ENCODE peak calls at places on chromosome 9, in four cellular contexts. A is mammary epithelial cell, R is uterus, I is astrocyte. J is an unnamed sample.

GRCh38 chr9:120464857-120465421 is 115.0 kb downstream of the CDK5RAP2 start:
- DNase-seq in I (no peak), A (no peak), R (no peak), J (no peak)

GRCh38 chr9:111691686-111692329 is 30.4 kb downstream of the GNG10 start:
- DNase-seq in A (peak), R (no peak), I (peak), J (no peak)

GRCh38 chr9:129619787-129620668 is 873 bp downstream of the C9orf50 start:
- DNase-seq in I (peak), R (no peak), A (no peak), J (no peak)

GRCh38 chr9:84304166-84304565 is 36.4 kb downstream of the SLC28A3 start:
- DNase-seq in I (peak), A (no peak), R (no peak), J (no peak)

GRCh38 chr9:33820231-33820745 is 3.3 kb downstream of the UBE2R2 start:
- DNase-seq in I (no peak), A (no peak), R (no peak), J (no peak)

GRCh38 chr9:135718616-135719015 is 16.6 kb downstream of the KCNT1 start:
- DNase-seq in A (peak), R (no peak), I (peak), J (no peak)

GRCh38 chr9:113998529-113999255 is 79.4 kb downstream of the AMBP start:
- DNase-seq in A (no peak), R (peak), I (no peak), J (no peak)

GRCh38 chr9:118318770-118319443 is 614.7 kb downstream of the TLR4 start:
- DNase-seq in R (no peak), A (peak), I (no peak), J (peak)

GRCh38 chr9:89605181-89606048 is 603 bp downstream of the GADD45G start:
- DNase-seq in A (peak), I (peak), R (peak), J (no peak)

GRCh38 chr9:76413658-76414057 is 19.4 kb upstream of the RFK start:
- DNase-seq in A (no peak), R (no peak), I (no peak), J (no peak)

GRCh38 chr9:91245432-91246313 is 116.0 kb downstream of the AUH start:
- DNase-seq in A (peak), R (no peak), I (peak), J (no peak)

GRCh38 chr9:76703270-76703669 is 61.0 kb upstream of the PCA3 start:
- DNase-seq in I (no peak), R (no peak), A (no peak), J (no peak)

GRCh38 chr9:131738293-131738692 is 1.6 kb downstream of the RAPGEF1 start:
- DNase-seq in I (no peak), A (no peak), R (no peak), J (no peak)
- H3K27ac ChIP-seq in I (no peak), A (no peak), R (no peak), J (no peak)

GRCh38 chr9:14212697-14213420 is 101.1 kb downstream of the NFIB start:
- DNase-seq in R (no peak), A (no peak), I (no peak), J (no peak)

GRCh38 chr9:14214693-14215092 is 99.2 kb downstream of the NFIB start:
- DNase-seq in I (no peak), A (no peak), R (no peak), J (no peak)

GRCh38 chr9:14215614-14216013 is 98.3 kb downstream of the NFIB start:
- DNase-seq in A (no peak), R (no peak), I (peak), J (no peak)

GRCh38 chr9:14213504-14213903 is 100.4 kb downstream of the NFIB start:
- DNase-seq in R (no peak), I (no peak), A (no peak), J (no peak)

GRCh38 chr9:14214065-14214684 is 99.8 kb downstream of the NFIB start:
- DNase-seq in R (no peak), A (no peak), I (no peak), J (no peak)
- H3K27ac ChIP-seq in R (no peak), A (peak), I (no peak), J (peak)

GRCh38 chr9:96209407-96210031 is 92.5 kb downstream of the HSD17B3 start:
- DNase-seq in R (no peak), A (no peak), I (peak), J (no peak)
- H3K27ac ChIP-seq in R (no peak), A (no peak), I (no peak), J (no peak)

DNA sequence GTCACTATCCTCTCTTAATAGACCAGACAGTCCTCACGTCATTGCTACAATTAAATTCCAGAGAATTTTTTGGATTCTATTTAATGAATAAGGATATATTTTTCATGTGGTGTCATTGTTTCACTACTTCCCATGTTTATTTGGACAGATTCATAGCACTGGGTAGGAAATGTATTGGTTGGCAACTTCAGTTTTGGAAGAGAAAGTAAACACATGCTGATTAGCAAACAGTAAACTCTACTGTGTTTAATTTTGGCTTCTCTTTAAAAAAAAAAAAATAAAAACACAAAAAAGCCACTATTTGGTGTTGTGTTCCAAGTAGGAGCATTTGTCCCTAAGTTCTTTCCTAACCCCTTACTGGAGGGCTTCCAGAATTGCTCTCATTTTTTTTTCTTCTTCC is 77.4 kb downstream of the NFIB start:
- DNase-seq in A (no peak), R (no peak), I (no peak), J (no peak)
- H3K27ac ChIP-seq in A (peak), R (peak), I (no peak), J (no peak)

GRCh38 chr9:124392855-124393460 is 22.3 kb downstream of the PSMB7 start:
- DNase-seq in I (peak), R (no peak), A (peak), J (peak)
- H3K27ac ChIP-seq in I (peak), R (no peak), A (peak), J (peak)

J was measured in epithelial cell of prostate.